ENCODE peak calls at places on chromosomes 3 and 15, in five cellular contexts. One of them, this sample, is unnamed. For H3K27me3, the result is how much of the 10 kb centered on the place peaks cover.

GRCh38 chr3:155704771-155705559 is 39.9 kb downstream of the PLCH1 start:
- DNase-seq in H7: no peak
- DNase-seq in PC-9: no peak
- DNase-seq in psoas muscle: no peak
- DNase-seq in mammary epithelial cell: peak
- DNase-seq in this sample: no peak

GRCh38 chr15:95590533-95591044 is 739.9 kb upstream of the NR2F2 start:
- DNase-seq in H7: no peak
- DNase-seq in PC-9: no peak
- DNase-seq in psoas muscle: no peak
- DNase-seq in mammary epithelial cell: no peak
- DNase-seq in this sample: no peak

GRCh38 chr15:43774062-43774461 is 2.7 kb downstream of the ELL3 start:
- DNase-seq in H7: no peak
- DNase-seq in PC-9: no peak
- DNase-seq in psoas muscle: no peak
- DNase-seq in mammary epithelial cell: no peak
- DNase-seq in this sample: no peak

GRCh38 chr3:158261371-158261991 is 151.6 kb downstream of the RSRC1 start:
- DNase-seq in H7: no peak
- DNase-seq in PC-9: no peak
- DNase-seq in psoas muscle: no peak
- DNase-seq in mammary epithelial cell: no peak
- DNase-seq in this sample: no peak

GRCh38 chr15:52180196-52180835 is 10.9 kb downstream of the GNB5 start:
- DNase-seq in H7: peak
- DNase-seq in PC-9: no peak
- DNase-seq in psoas muscle: no peak
- DNase-seq in mammary epithelial cell: no peak
- DNase-seq in this sample: no peak

GRCh38 chr3:99825239-99825638 is 7.6 kb downstream of the CMSS1 start:
- DNase-seq in H7: no peak
- DNase-seq in PC-9: peak
- DNase-seq in psoas muscle: no peak
- DNase-seq in mammary epithelial cell: peak
- DNase-seq in this sample: no peak

GRCh38 chr15:85763157-85763556 is 31.6 kb downstream of the KLHL25 start:
- DNase-seq in H7: no peak
- DNase-seq in PC-9: no peak
- DNase-seq in psoas muscle: peak
- DNase-seq in mammary epithelial cell: peak
- DNase-seq in this sample: no peak

GRCh38 chr3:32239638-32240550 is 1.4 kb downstream of the CMTM8 start:
- DNase-seq in H7: peak
- DNase-seq in PC-9: peak
- DNase-seq in psoas muscle: no peak
- DNase-seq in mammary epithelial cell: no peak
- DNase-seq in this sample: no peak

GRCh38 chr3:139374099-139374498 is 15.3 kb downstream of the COPB2 start:
- DNase-seq in H7: no peak
- DNase-seq in PC-9: no peak
- DNase-seq in psoas muscle: no peak
- DNase-seq in mammary epithelial cell: no peak
- DNase-seq in this sample: no peak

GRCh38 chr15:62594017-62594416 is 428.9 kb upstream of the C2CD4B start:
- DNase-seq in H7: no peak
- DNase-seq in PC-9: peak
- DNase-seq in psoas muscle: no peak
- DNase-seq in mammary epithelial cell: no peak
- DNase-seq in this sample: no peak

GRCh38 chr3:126114406-126115386 is 30.8 kb upstream of the SLC41A3 start:
- DNase-seq in H7: peak
- DNase-seq in PC-9: no peak
- DNase-seq in psoas muscle: no peak
- DNase-seq in mammary epithelial cell: no peak
- DNase-seq in this sample: no peak

GRCh38 chr3:176376531-176376930 is 820.8 kb downstream of the TBL1XR1 start:
- DNase-seq in H7: no peak
- DNase-seq in PC-9: no peak
- DNase-seq in psoas muscle: no peak
- DNase-seq in mammary epithelial cell: no peak
- DNase-seq in this sample: no peak

GRCh38 chr3:65400893-65401292 is 637.8 kb downstream of the MAGI1 start:
- DNase-seq in H7: no peak
- DNase-seq in PC-9: no peak
- DNase-seq in psoas muscle: no peak
- DNase-seq in mammary epithelial cell: no peak
- DNase-seq in this sample: no peak

GRCh38 chr3:69777582-69777967 is 38.3 kb downstream of the MITF start:
- DNase-seq in H7: no peak
- DNase-seq in PC-9: no peak
- DNase-seq in psoas muscle: no peak
- DNase-seq in mammary epithelial cell: no peak
- DNase-seq in this sample: no peak

GRCh38 chr15:77180757-77181156 is 109.8 kb upstream of the TSPAN3 start:
- DNase-seq in H7: no peak
- DNase-seq in PC-9: no peak
- DNase-seq in psoas muscle: no peak
- DNase-seq in mammary epithelial cell: peak
- DNase-seq in this sample: no peak

GRCh38 chr3:111667621-111668239 is 72.6 kb upstream of the ZBED2 start:
- DNase-seq in H7: no peak
- DNase-seq in PC-9: no peak
- DNase-seq in psoas muscle: no peak
- DNase-seq in mammary epithelial cell: peak
- DNase-seq in this sample: no peak

GRCh38 chr3:111801697-111802655 is 57.1 kb upstream of the PHLDB2 start:
- DNase-seq in H7: no peak
- DNase-seq in PC-9: peak
- DNase-seq in psoas muscle: no peak
- DNase-seq in mammary epithelial cell: peak
- DNase-seq in this sample: no peak

GRCh38 chr3:177126015-177126773 is 71.1 kb downstream of the TBL1XR1 start:
- DNase-seq in H7: no peak
- DNase-seq in PC-9: no peak
- DNase-seq in psoas muscle: no peak
- DNase-seq in mammary epithelial cell: peak
- DNase-seq in this sample: no peak

GRCh38 chr3:38450853-38451252 is 2.8 kb upstream of the ACVR2B start:
- DNase-seq in H7: no peak
- DNase-seq in PC-9: no peak
- DNase-seq in psoas muscle: no peak
- DNase-seq in mammary epithelial cell: no peak
- DNase-seq in this sample: no peak

GRCh38 chr3:38446287-38446686 is 7.4 kb upstream of the ACVR2B start:
- DNase-seq in H7: no peak
- DNase-seq in PC-9: no peak
- DNase-seq in psoas muscle: no peak
- DNase-seq in mammary epithelial cell: no peak
- DNase-seq in this sample: no peak

GRCh38 chr3:38446812-38447211 is 6.9 kb upstream of the ACVR2B start:
- DNase-seq in H7: no peak
- DNase-seq in PC-9: no peak
- DNase-seq in psoas muscle: no peak
- DNase-seq in mammary epithelial cell: no peak
- DNase-seq in this sample: no peak
- H3K27me3 ChIP-seq in H7: under half
- H3K27me3 ChIP-seq in PC-9: under half
- H3K27me3 ChIP-seq in psoas muscle: under half
- H3K27me3 ChIP-seq in mammary epithelial cell: under half
- H3K27me3 ChIP-seq in this sample: under half

GRCh38 chr15:74726774-74727164 is 1.4 kb upstream of the CYP1A1 start:
- DNase-seq in H7: no peak
- DNase-seq in PC-9: no peak
- DNase-seq in psoas muscle: no peak
- DNase-seq in mammary epithelial cell: no peak
- DNase-seq in this sample: no peak
- H3K4me3 ChIP-seq in H7: peak
- H3K4me3 ChIP-seq in PC-9: peak
- H3K4me3 ChIP-seq in psoas muscle: peak
- H3K4me3 ChIP-seq in mammary epithelial cell: no peak
- H3K4me3 ChIP-seq in this sample: peak

DNA sequence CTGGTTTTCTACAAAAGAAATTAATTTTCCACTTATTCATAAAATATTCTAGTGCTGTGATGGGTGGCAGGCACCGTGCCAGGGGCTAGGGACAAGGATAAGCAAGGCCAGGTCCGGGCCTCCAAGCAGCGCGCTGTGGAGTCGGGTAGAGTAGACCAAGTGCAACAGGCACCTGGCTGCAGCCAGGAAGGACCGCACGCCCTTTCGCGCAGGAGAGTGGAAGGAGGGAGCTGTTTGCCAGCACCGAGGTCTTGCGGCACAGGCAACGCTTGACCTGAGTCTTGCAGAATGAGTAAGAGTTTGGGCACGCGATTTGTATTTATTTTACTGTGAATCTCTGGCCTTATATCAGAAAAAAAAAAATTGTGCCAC is at the start of gene CASR:
- DNase-seq in H7: peak
- DNase-seq in PC-9: no peak
- DNase-seq in psoas muscle: no peak
- DNase-seq in mammary epithelial cell: peak
- DNase-seq in this sample: no peak
- H3K27me3 ChIP-seq in H7: under half
- H3K27me3 ChIP-seq in PC-9: under half
- H3K27me3 ChIP-seq in psoas muscle: under half
- H3K27me3 ChIP-seq in mammary epithelial cell: under half
- H3K27me3 ChIP-seq in this sample: under half

GRCh38 chr3:123636431-123636841 is 51.6 kb upstream of the HACD2 start:
- DNase-seq in H7: peak
- DNase-seq in PC-9: no peak
- DNase-seq in psoas muscle: no peak
- DNase-seq in mammary epithelial cell: no peak
- DNase-seq in this sample: no peak

GRCh38 chr3:123635717-123636116 is 50.9 kb upstream of the HACD2 start:
- DNase-seq in H7: no peak
- DNase-seq in PC-9: no peak
- DNase-seq in psoas muscle: no peak
- DNase-seq in mammary epithelial cell: no peak
- DNase-seq in this sample: no peak

GRCh38 chr3:123633530-123633929 is 48.7 kb upstream of the HACD2 start:
- DNase-seq in H7: peak
- DNase-seq in PC-9: no peak
- DNase-seq in psoas muscle: no peak
- DNase-seq in mammary epithelial cell: no peak
- DNase-seq in this sample: no peak

GRCh38 chr3:123635220-123635619 is 50.4 kb upstream of the HACD2 start:
- DNase-seq in H7: peak
- DNase-seq in PC-9: peak
- DNase-seq in psoas muscle: no peak
- DNase-seq in mammary epithelial cell: peak
- DNase-seq in this sample: no peak

GRCh38 chr3:123634149-123635051 is 49.5 kb upstream of the HACD2 start:
- DNase-seq in H7: peak
- DNase-seq in PC-9: no peak
- DNase-seq in psoas muscle: no peak
- DNase-seq in mammary epithelial cell: no peak
- DNase-seq in this sample: no peak
- H3K4me3 ChIP-seq in H7: no peak
- H3K4me3 ChIP-seq in PC-9: no peak
- H3K4me3 ChIP-seq in psoas muscle: no peak
- H3K4me3 ChIP-seq in mammary epithelial cell: no peak
- H3K4me3 ChIP-seq in this sample: no peak

GRCh38 chr3:46884427-46884826 is 6.9 kb downstream of the PTH1R start:
- DNase-seq in H7: no peak
- DNase-seq in PC-9: no peak
- DNase-seq in psoas muscle: no peak
- DNase-seq in mammary epithelial cell: no peak
- DNase-seq in this sample: no peak

GRCh38 chr3:46883252-46884185 is 6.0 kb downstream of the PTH1R start:
- DNase-seq in H7: peak
- DNase-seq in PC-9: no peak
- DNase-seq in psoas muscle: no peak
- DNase-seq in mammary epithelial cell: no peak
- DNase-seq in this sample: no peak

GRCh38 chr3:46885612-46886011 is 8.1 kb downstream of the PTH1R start:
- DNase-seq in H7: no peak
- DNase-seq in PC-9: no peak
- DNase-seq in psoas muscle: no peak
- DNase-seq in mammary epithelial cell: no peak
- DNase-seq in this sample: no peak

GRCh38 chr3:46882377-46883015 is 5.0 kb downstream of the PTH1R start:
- DNase-seq in H7: peak
- DNase-seq in PC-9: no peak
- DNase-seq in psoas muscle: no peak
- DNase-seq in mammary epithelial cell: no peak
- DNase-seq in this sample: no peak

DNA sequence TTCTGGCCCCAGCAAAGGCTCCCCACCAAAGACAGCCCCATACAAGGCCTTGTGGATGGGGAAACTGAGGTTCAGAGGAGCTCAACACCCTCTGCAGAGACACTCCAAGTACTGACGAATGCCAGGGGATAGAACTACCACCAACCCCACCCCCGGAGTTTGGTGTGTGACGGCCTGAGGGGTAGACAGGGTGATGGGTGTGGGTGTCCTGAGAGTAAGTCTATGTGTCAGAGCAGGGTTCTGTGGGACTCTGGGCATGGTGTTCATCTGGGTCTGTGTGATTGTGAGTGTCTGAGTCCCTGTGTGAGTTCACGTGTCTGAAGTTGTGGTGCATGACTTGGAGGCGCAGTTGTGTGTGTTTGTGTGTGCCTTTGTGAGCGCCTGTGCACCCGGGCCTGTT is 7.4 kb downstream of the PTH1R start:
- DNase-seq in H7: no peak
- DNase-seq in PC-9: no peak
- DNase-seq in psoas muscle: no peak
- DNase-seq in mammary epithelial cell: no peak
- DNase-seq in this sample: no peak
- H3K27me3 ChIP-seq in H7: half or more
- H3K27me3 ChIP-seq in PC-9: under half
- H3K27me3 ChIP-seq in psoas muscle: under half
- H3K27me3 ChIP-seq in mammary epithelial cell: under half
- H3K27me3 ChIP-seq in this sample: under half

GRCh38 chr15:55823699-55824098 is 80.7 kb upstream of the PRTG start:
- DNase-seq in H7: no peak
- DNase-seq in PC-9: no peak
- DNase-seq in psoas muscle: no peak
- DNase-seq in mammary epithelial cell: no peak
- DNase-seq in this sample: no peak
- H3K4me3 ChIP-seq in H7: no peak
- H3K4me3 ChIP-seq in PC-9: no peak
- H3K4me3 ChIP-seq in psoas muscle: no peak
- H3K4me3 ChIP-seq in mammary epithelial cell: no peak
- H3K4me3 ChIP-seq in this sample: no peak

GRCh38 chr3:181327349-181327748 is 337.8 kb upstream of the DNAJC19 start:
- DNase-seq in H7: no peak
- DNase-seq in PC-9: no peak
- DNase-seq in psoas muscle: no peak
- DNase-seq in mammary epithelial cell: no peak
- DNase-seq in this sample: no peak
- H3K27me3 ChIP-seq in H7: under half
- H3K27me3 ChIP-seq in PC-9: under half
- H3K27me3 ChIP-seq in psoas muscle: under half
- H3K27me3 ChIP-seq in mammary epithelial cell: under half
- H3K27me3 ChIP-seq in this sample: under half